ENCODE peak calls at places on chromosome 17, in five cellular contexts. N, I, R, J and M are unnamed samples.

GRCh38 chr17:75635610-75636202 is 2.5 kb downstream of the SMIM5 start:
- DNase-seq in N (no peak), J (no peak), R (no peak), I (no peak), M (no peak)

GRCh38 chr17:67246648-67247415 is 1.8 kb upstream of the HELZ start:
- DNase-seq in I (peak; percentile 92), J (peak; percentile 63), R (no peak), N (peak; percentile 67), M (peak; percentile 74)

GRCh38 chr17:12041316-12041715 is 20.6 kb downstream of the MAP2K4 start:
- DNase-seq in J (no peak), I (peak; percentile 40), R (no peak), N (peak; percentile 72), M (no peak)

GRCh38 chr17:49894761-49895160 is 46.9 kb upstream of the TAC4 start:
- DNase-seq in J (no peak), I (no peak), R (no peak), N (no peak), M (no peak)

GRCh38 chr17:77700165-77700881 is 258.2 kb upstream of the TNRC6C start:
- DNase-seq in J (peak; percentile 38), N (no peak), R (no peak), I (no peak), M (peak; percentile 24)

GRCh38 chr17:36185416-36185815 is 9.0 kb upstream of the TBC1D3B start:
- DNase-seq in R (no peak), N (no peak), J (no peak), I (no peak), M (no peak)

GRCh38 chr17:8997994-8998628 is 23.2 kb upstream of the NTN1 start:
- DNase-seq in N (peak; percentile 26), R (peak; percentile 56), I (peak; percentile 87), J (peak; percentile 85), M (peak; percentile 87)

GRCh38 chr17:77666881-77667395 is 291.6 kb upstream of the TNRC6C start:
- DNase-seq in N (no peak), I (no peak), R (no peak), J (no peak), M (no peak)

GRCh38 chr17:31699281-31699680 is 159.8 kb downstream of the COPRS start:
- DNase-seq in N (no peak), R (no peak), I (peak; percentile 89), J (peak; percentile 14), M (no peak)

GRCh38 chr17:2876467-2876866 is 80.2 kb downstream of the RAP1GAP2 start:
- DNase-seq in I (peak; percentile 96), N (no peak), R (no peak), J (no peak), M (no peak)

DNA sequence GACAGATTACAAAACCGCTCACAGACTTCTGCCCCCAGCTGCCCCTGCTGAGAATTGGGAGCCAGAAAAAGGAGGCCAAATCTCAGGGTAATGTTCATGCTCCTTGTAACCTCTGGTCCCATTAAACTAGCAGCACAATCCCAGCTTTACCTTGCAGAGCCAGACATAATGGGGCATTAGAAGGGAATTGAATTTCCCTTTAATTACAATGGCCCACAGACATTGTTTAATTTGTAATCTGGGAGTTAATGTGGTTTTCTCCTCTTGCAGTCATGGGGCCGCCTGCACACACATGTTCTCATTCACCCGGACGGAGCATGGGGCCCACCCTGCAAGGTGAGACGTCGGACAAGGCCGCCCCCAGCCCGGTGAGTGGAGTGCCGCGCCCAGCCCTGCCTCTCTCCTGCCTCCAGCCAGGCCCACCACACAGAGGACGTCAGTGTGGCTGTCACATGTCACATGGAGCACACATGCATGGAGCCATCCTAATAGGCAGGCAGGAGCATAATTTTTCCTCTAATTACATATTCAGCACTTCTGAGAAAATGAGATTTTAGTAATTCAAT is 87.5 kb downstream of the ENGASE start:
- DNase-seq in N (no peak), I (no peak), J (no peak), R (no peak), M (no peak)
- H2BK12ac ChIP-seq in N (no peak overlapping the region), I (no peak overlapping the region), J (no peak overlapping the region), R (no peak overlapping the region), M (no peak overlapping the region)

DNA sequence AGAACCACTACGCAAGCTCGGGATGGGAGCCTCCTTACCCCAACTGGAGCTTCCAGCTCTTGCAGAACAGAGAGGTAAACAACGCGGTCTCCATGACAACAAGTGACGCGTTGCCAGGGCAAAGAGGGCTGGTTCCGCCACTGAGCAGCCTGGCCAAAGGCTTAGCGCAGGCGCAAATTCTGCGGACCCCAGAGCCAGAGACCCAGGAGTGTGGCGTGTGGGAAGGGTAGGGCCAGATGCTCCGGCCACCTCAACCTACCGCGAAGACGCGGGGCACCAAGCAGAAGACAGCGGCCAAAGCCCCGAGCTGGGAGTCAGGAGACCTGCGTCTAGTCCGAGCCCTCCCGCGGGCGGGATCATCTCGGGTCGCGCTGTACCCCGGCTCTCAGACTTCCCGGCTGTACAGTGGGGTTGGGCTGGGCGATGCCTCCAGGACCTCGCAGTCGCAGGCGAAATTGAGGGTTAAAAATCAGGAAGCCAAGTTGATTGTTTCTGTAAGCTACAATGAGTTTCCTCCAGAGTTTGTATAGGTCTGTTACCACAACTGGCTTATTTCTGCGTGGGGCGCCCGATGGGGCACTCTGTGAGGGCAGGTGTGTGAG is at the start of gene TEKT1:
- DNase-seq in R (peak; percentile 90), N (peak; percentile 89), J (peak; percentile 94), I (peak; percentile 48), M (peak; percentile 98)
- H2BK12ac ChIP-seq in R (no peak within 1 kb of the TSS), N (no peak within 1 kb of the TSS), J (no peak within 1 kb of the TSS), I (peak within 1 kb of the TSS; percentile 44), M (peak within 1 kb of the TSS; percentile 79)

GRCh38 chr17:4743898-4744297 is 4.2 kb upstream of the CXCL16 start:
- DNase-seq in I (no peak), N (no peak), J (no peak), R (no peak), M (no peak)
- H2BK12ac ChIP-seq in I (no peak overlapping the region), N (no peak overlapping the region), J (no peak overlapping the region), R (no peak overlapping the region), M (no peak overlapping the region)

DNA sequence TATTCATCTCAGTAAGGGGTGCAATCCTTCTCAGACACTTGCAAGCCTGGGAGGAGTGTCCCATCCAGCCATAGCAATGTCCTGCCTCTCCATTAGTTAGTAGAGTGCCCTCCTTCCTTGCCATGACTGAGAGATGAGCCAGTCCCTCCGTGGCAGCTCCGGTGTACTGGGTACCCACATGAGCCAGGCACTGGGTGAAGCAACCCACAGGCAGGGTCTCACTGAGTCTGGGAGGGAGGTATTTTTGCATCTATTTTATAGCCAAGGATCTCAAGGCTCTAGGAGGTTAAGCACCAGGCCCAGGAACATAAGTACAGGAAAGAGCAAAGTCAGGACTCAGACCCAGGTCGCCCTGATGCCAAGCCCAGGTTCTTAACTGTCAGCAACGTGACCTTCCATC is 16.9 kb downstream of the NOS2 start:
- DNase-seq in I (no peak), N (no peak), R (no peak), J (no peak), M (no peak)
- H2BK12ac ChIP-seq in I (no peak overlapping the region), N (no peak overlapping the region), R (no peak overlapping the region), J (no peak overlapping the region), M (no peak overlapping the region)

GRCh38 chr17:69434164-69434579 is 19.7 kb downstream of the MAP2K6 start:
- DNase-seq in J (no peak), R (no peak), N (peak; percentile 69), I (no peak), M (no peak)
- H2BK12ac ChIP-seq in J (peak overlapping the region; percentile 45), R (no peak overlapping the region), N (no peak overlapping the region), I (no peak overlapping the region), M (no peak overlapping the region)

DNA sequence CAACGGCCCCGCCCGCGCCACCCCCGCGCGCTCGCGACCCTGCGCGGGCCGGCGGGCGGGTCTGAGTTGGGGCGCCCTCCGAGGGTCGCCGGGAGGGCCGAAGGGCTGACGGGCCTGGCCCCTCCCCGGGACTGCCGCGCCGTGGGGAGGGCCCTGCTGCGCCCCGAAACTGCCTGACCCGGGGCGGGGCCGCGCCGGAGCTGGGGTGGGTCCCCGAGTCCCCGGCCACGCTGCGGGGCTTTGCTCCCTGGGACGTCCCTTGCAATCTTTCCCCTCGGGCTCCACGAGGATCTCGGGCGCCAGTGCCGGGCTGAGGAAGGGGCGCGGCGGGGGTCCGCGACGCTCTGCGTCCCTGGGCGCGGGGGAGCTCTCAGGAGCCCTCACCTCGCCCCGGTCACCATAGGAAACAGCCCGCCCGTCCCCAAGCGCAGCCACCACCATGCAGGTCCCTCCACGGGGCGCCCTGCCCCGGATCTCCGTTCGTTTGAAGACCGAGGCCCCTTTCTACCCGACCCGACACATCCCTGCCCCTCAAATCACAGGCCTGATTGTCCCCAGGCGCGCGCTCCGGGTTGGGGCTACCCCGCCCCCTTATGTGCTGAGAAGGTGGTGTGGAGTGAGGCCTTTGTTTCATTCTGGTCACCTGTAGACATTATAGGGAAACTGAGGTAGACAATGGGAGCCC is 527 bp upstream of the ACTG1 start:
- DNase-seq in J (no peak), R (peak; percentile 74), N (peak; percentile 72), I (peak; percentile 46), M (peak; percentile 90)
- H2BK12ac ChIP-seq in J (peak overlapping the region; percentile 68), R (peak overlapping the region; percentile 94), N (peak overlapping the region; percentile 16), I (peak overlapping the region; percentile 83), M (no peak overlapping the region)

GRCh38 chr17:34386925-34387550 is 24.0 kb upstream of the CCL1 start:
- DNase-seq in I (no peak), R (no peak), N (no peak), J (no peak), M (peak; percentile 27)
- H2BK12ac ChIP-seq in I (no peak overlapping the region), R (no peak overlapping the region), N (no peak overlapping the region), J (no peak overlapping the region), M (no peak overlapping the region)

GRCh38 chr17:59519132-59519531 is 46.3 kb upstream of the DHX40 start:
- DNase-seq in J (no peak), N (no peak), I (no peak), R (no peak), M (no peak)
- H2BK12ac ChIP-seq in J (no peak overlapping the region), N (no peak overlapping the region), I (no peak overlapping the region), R (no peak overlapping the region), M (no peak overlapping the region)

DNA sequence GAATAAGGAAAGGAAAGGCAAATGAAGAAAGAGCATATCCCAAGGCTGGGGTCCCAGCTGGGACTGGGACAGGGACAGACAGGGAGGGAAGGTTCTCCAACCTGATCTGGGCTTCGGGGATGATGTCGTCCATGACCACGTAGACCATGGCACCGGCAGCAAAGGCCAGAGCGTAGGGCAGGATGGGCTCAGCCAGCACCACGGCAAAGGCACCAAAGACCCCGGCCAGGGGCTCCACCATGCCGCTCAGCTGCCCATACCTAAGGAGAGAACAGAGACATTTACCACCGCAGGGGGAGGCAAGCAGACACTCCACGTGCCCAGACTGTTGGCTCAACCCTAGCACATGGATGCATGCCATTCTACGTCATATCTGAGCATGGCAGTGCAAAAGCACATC is 443.8 kb downstream of the SLC39A11 start:
- DNase-seq in I (no peak), R (no peak), N (no peak), J (no peak), M (no peak)
- H2BK12ac ChIP-seq in I (no peak overlapping the region), R (no peak overlapping the region), N (no peak overlapping the region), J (peak overlapping the region; percentile 50), M (no peak overlapping the region)

GRCh38 chr17:29141484-29141835 is 38.7 kb downstream of the MYO18A start:
- DNase-seq in N (no peak), R (no peak), I (no peak), J (no peak), M (no peak)
- H2BK12ac ChIP-seq in N (no peak overlapping the region), R (no peak overlapping the region), I (no peak overlapping the region), J (no peak overlapping the region), M (no peak overlapping the region)